ENCODE peak calls at places on chromosome 17, in seven cellular contexts. One of them, this sample, is unnamed.

GRCh38 chr17:21841839-21842238 is 149.5 kb downstream of the KCNJ18 start:
- DNase-seq in cardiac fibroblast: no peak
- DNase-seq in activated CD8-positive, alpha-beta memory T cell treated with anti-CD3 and anti-CD28 coated beads for 48 hours: no peak
- DNase-seq in H1: no peak
- DNase-seq in T-helper 2 cell: no peak
- DNase-seq in tibial artery: no peak
- DNase-seq in osteocyte: no peak
- DNase-seq in this sample: no peak

GRCh38 chr17:80263253-80264047 is 2.8 kb downstream of the RNF213 start:
- DNase-seq in cardiac fibroblast: peak
- DNase-seq in activated CD8-positive, alpha-beta memory T cell treated with anti-CD3 and anti-CD28 coated beads for 48 hours: no peak
- DNase-seq in H1: peak
- DNase-seq in T-helper 2 cell: peak
- DNase-seq in tibial artery: peak
- DNase-seq in osteocyte: no peak
- DNase-seq in this sample: peak

GRCh38 chr17:48293319-48294192 is 136.5 kb downstream of the SKAP1 start:
- DNase-seq in cardiac fibroblast: no peak
- DNase-seq in activated CD8-positive, alpha-beta memory T cell treated with anti-CD3 and anti-CD28 coated beads for 48 hours: no peak
- DNase-seq in H1: no peak
- DNase-seq in T-helper 2 cell: no peak
- DNase-seq in tibial artery: no peak
- DNase-seq in osteocyte: no peak
- DNase-seq in this sample: no peak

GRCh38 chr17:81519284-81520020 is 6.9 kb upstream of the ACTG1 start:
- DNase-seq in cardiac fibroblast: no peak
- DNase-seq in activated CD8-positive, alpha-beta memory T cell treated with anti-CD3 and anti-CD28 coated beads for 48 hours: no peak
- DNase-seq in H1: peak
- DNase-seq in T-helper 2 cell: peak
- DNase-seq in tibial artery: no peak
- DNase-seq in osteocyte: no peak
- DNase-seq in this sample: peak

GRCh38 chr17:40266882-40267281 is 20.8 kb upstream of the CDC6 start:
- DNase-seq in cardiac fibroblast: no peak
- DNase-seq in activated CD8-positive, alpha-beta memory T cell treated with anti-CD3 and anti-CD28 coated beads for 48 hours: no peak
- DNase-seq in H1: no peak
- DNase-seq in T-helper 2 cell: no peak
- DNase-seq in tibial artery: no peak
- DNase-seq in osteocyte: no peak
- DNase-seq in this sample: no peak

GRCh38 chr17:59331929-59332889 is 754 bp downstream of the YPEL2 start:
- DNase-seq in cardiac fibroblast: no peak
- DNase-seq in activated CD8-positive, alpha-beta memory T cell treated with anti-CD3 and anti-CD28 coated beads for 48 hours: no peak
- DNase-seq in H1: peak
- DNase-seq in T-helper 2 cell: no peak
- DNase-seq in tibial artery: peak
- DNase-seq in osteocyte: peak
- DNase-seq in this sample: no peak

GRCh38 chr17:68709995-68710780 is 109.0 kb upstream of the FAM20A start:
- DNase-seq in cardiac fibroblast: no peak
- DNase-seq in activated CD8-positive, alpha-beta memory T cell treated with anti-CD3 and anti-CD28 coated beads for 48 hours: no peak
- DNase-seq in H1: no peak
- DNase-seq in T-helper 2 cell: no peak
- DNase-seq in tibial artery: no peak
- DNase-seq in osteocyte: no peak
- DNase-seq in this sample: no peak

GRCh38 chr17:2059837-2060658 is 5.1 kb downstream of the HIC1 start:
- DNase-seq in cardiac fibroblast: no peak
- DNase-seq in activated CD8-positive, alpha-beta memory T cell treated with anti-CD3 and anti-CD28 coated beads for 48 hours: no peak
- DNase-seq in H1: no peak
- DNase-seq in T-helper 2 cell: no peak
- DNase-seq in tibial artery: no peak
- DNase-seq in osteocyte: no peak
- DNase-seq in this sample: no peak

GRCh38 chr17:28828294-28829040 is 14.1 kb downstream of the FAM222B start:
- DNase-seq in cardiac fibroblast: peak
- DNase-seq in activated CD8-positive, alpha-beta memory T cell treated with anti-CD3 and anti-CD28 coated beads for 48 hours: no peak
- DNase-seq in H1: no peak
- DNase-seq in T-helper 2 cell: no peak
- DNase-seq in tibial artery: no peak
- DNase-seq in osteocyte: no peak
- DNase-seq in this sample: no peak

GRCh38 chr17:61555127-61555531 is 35.9 kb downstream of the NACA2 start:
- DNase-seq in cardiac fibroblast: no peak
- DNase-seq in activated CD8-positive, alpha-beta memory T cell treated with anti-CD3 and anti-CD28 coated beads for 48 hours: no peak
- DNase-seq in H1: no peak
- DNase-seq in T-helper 2 cell: no peak
- DNase-seq in tibial artery: no peak
- DNase-seq in osteocyte: no peak
- DNase-seq in this sample: no peak

GRCh38 chr17:61880589-61881102 is 17.3 kb upstream of the BRIP1 start:
- DNase-seq in cardiac fibroblast: no peak
- DNase-seq in activated CD8-positive, alpha-beta memory T cell treated with anti-CD3 and anti-CD28 coated beads for 48 hours: no peak
- DNase-seq in H1: no peak
- DNase-seq in T-helper 2 cell: no peak
- DNase-seq in tibial artery: no peak
- DNase-seq in osteocyte: no peak
- DNase-seq in this sample: no peak

GRCh38 chr17:4721203-4722135 is 9.8 kb upstream of the MED11 start:
- DNase-seq in cardiac fibroblast: peak
- DNase-seq in activated CD8-positive, alpha-beta memory T cell treated with anti-CD3 and anti-CD28 coated beads for 48 hours: no peak
- DNase-seq in H1: no peak
- DNase-seq in T-helper 2 cell: no peak
- DNase-seq in tibial artery: no peak
- DNase-seq in osteocyte: no peak
- DNase-seq in this sample: peak

GRCh38 chr17:172401-172800 is 9.0 kb downstream of the DOC2B start:
- DNase-seq in cardiac fibroblast: no peak
- DNase-seq in activated CD8-positive, alpha-beta memory T cell treated with anti-CD3 and anti-CD28 coated beads for 48 hours: no peak
- DNase-seq in H1: no peak
- DNase-seq in T-helper 2 cell: no peak
- DNase-seq in tibial artery: no peak
- DNase-seq in osteocyte: no peak
- DNase-seq in this sample: no peak

GRCh38 chr17:66727634-66728570 is 107.0 kb upstream of the CACNG5 start:
- DNase-seq in cardiac fibroblast: peak
- DNase-seq in activated CD8-positive, alpha-beta memory T cell treated with anti-CD3 and anti-CD28 coated beads for 48 hours: no peak
- DNase-seq in H1: peak
- DNase-seq in T-helper 2 cell: peak
- DNase-seq in tibial artery: peak
- DNase-seq in osteocyte: no peak
- DNase-seq in this sample: peak

GRCh38 chr17:8310601-8311123 is 621 bp downstream of the ARHGEF15 start:
- DNase-seq in cardiac fibroblast: no peak
- DNase-seq in activated CD8-positive, alpha-beta memory T cell treated with anti-CD3 and anti-CD28 coated beads for 48 hours: no peak
- DNase-seq in H1: no peak
- DNase-seq in T-helper 2 cell: no peak
- DNase-seq in tibial artery: no peak
- DNase-seq in osteocyte: no peak
- DNase-seq in this sample: no peak

GRCh38 chr17:3678095-3678820 is 9.6 kb downstream of the EMC6 start:
- DNase-seq in cardiac fibroblast: peak
- DNase-seq in activated CD8-positive, alpha-beta memory T cell treated with anti-CD3 and anti-CD28 coated beads for 48 hours: no peak
- DNase-seq in H1: peak
- DNase-seq in T-helper 2 cell: no peak
- DNase-seq in tibial artery: no peak
- DNase-seq in osteocyte: no peak
- DNase-seq in this sample: no peak